ENCODE peak calls at places on chromosomes 6 and 20, in five cellular contexts. One of them, this sample, is unnamed.

GRCh38 chr6:132465530-132466485 is 47.1 kb downstream of the STX7 start:
- DNase-seq in astrocyte of the hippocampus: no peak
- DNase-seq in DMS153: no peak
- DNase-seq in stimulated activated CD8-positive, alpha-beta memory T cell treated with anti-CD3 and anti-CD28 coated beads, Interleukin-4, amount 100 ng/mL, for 24 hours: no peak
- DNase-seq in stimulated activated CD4-positive, alpha-beta T cell treated with anti-CD3 and anti-CD28 coated beads, Interleukin-2, amount 100 ng/mL, for 24 hours: no peak
- DNase-seq in this sample: no peak

GRCh38 chr6:111661541-111662041 is 55.9 kb upstream of the TRAF3IP2 start:
- DNase-seq in stimulated activated CD8-positive, alpha-beta memory T cell treated with anti-CD3 and anti-CD28 coated beads, Interleukin-4, amount 100 ng/mL, for 24 hours: no peak
- DNase-seq in DMS153: peak; percentile 65
- DNase-seq in astrocyte of the hippocampus: no peak
- DNase-seq in stimulated activated CD4-positive, alpha-beta T cell treated with anti-CD3 and anti-CD28 coated beads, Interleukin-2, amount 100 ng/mL, for 24 hours: no peak
- DNase-seq in this sample: no peak

GRCh38 chr6:52994031-52994788 is 874 bp downstream of the GSTA4 start:
- DNase-seq in stimulated activated CD4-positive, alpha-beta T cell treated with anti-CD3 and anti-CD28 coated beads, Interleukin-2, amount 100 ng/mL, for 24 hours: no peak
- DNase-seq in astrocyte of the hippocampus: peak; percentile 63
- DNase-seq in DMS153: peak; percentile 22
- DNase-seq in stimulated activated CD8-positive, alpha-beta memory T cell treated with anti-CD3 and anti-CD28 coated beads, Interleukin-4, amount 100 ng/mL, for 24 hours: no peak
- DNase-seq in this sample: peak; percentile 22

GRCh38 chr6:131894735-131895424 is 56.3 kb downstream of the CCN2 start:
- DNase-seq in stimulated activated CD4-positive, alpha-beta T cell treated with anti-CD3 and anti-CD28 coated beads, Interleukin-2, amount 100 ng/mL, for 24 hours: no peak
- DNase-seq in DMS153: no peak
- DNase-seq in astrocyte of the hippocampus: no peak
- DNase-seq in stimulated activated CD8-positive, alpha-beta memory T cell treated with anti-CD3 and anti-CD28 coated beads, Interleukin-4, amount 100 ng/mL, for 24 hours: no peak
- DNase-seq in this sample: peak; percentile 87

GRCh38 chr6:165973473-165973872 is 194.2 kb downstream of the TBXT start:
- DNase-seq in stimulated activated CD8-positive, alpha-beta memory T cell treated with anti-CD3 and anti-CD28 coated beads, Interleukin-4, amount 100 ng/mL, for 24 hours: no peak
- DNase-seq in astrocyte of the hippocampus: no peak
- DNase-seq in stimulated activated CD4-positive, alpha-beta T cell treated with anti-CD3 and anti-CD28 coated beads, Interleukin-2, amount 100 ng/mL, for 24 hours: no peak
- DNase-seq in DMS153: no peak
- DNase-seq in this sample: no peak

GRCh38 chr6:27111743-27112142 is 135.8 kb upstream of the PRSS16 start:
- DNase-seq in astrocyte of the hippocampus: no peak
- DNase-seq in stimulated activated CD8-positive, alpha-beta memory T cell treated with anti-CD3 and anti-CD28 coated beads, Interleukin-4, amount 100 ng/mL, for 24 hours: no peak
- DNase-seq in DMS153: no peak
- DNase-seq in stimulated activated CD4-positive, alpha-beta T cell treated with anti-CD3 and anti-CD28 coated beads, Interleukin-2, amount 100 ng/mL, for 24 hours: no peak
- DNase-seq in this sample: no peak

GRCh38 chr6:25560851-25561250 is 91.2 kb upstream of the SCGN start:
- DNase-seq in stimulated activated CD8-positive, alpha-beta memory T cell treated with anti-CD3 and anti-CD28 coated beads, Interleukin-4, amount 100 ng/mL, for 24 hours: no peak
- DNase-seq in stimulated activated CD4-positive, alpha-beta T cell treated with anti-CD3 and anti-CD28 coated beads, Interleukin-2, amount 100 ng/mL, for 24 hours: no peak
- DNase-seq in astrocyte of the hippocampus: no peak
- DNase-seq in DMS153: no peak
- DNase-seq in this sample: no peak

GRCh38 chr20:62704341-62704948 is 4.2 kb upstream of the NTSR1 start:
- DNase-seq in DMS153: peak; percentile 94
- DNase-seq in stimulated activated CD8-positive, alpha-beta memory T cell treated with anti-CD3 and anti-CD28 coated beads, Interleukin-4, amount 100 ng/mL, for 24 hours: no peak
- DNase-seq in stimulated activated CD4-positive, alpha-beta T cell treated with anti-CD3 and anti-CD28 coated beads, Interleukin-2, amount 100 ng/mL, for 24 hours: no peak
- DNase-seq in astrocyte of the hippocampus: peak; percentile 93
- DNase-seq in this sample: peak; percentile 75

GRCh38 chr20:45469336-45470261 is at the start of gene WFDC2:
- DNase-seq in astrocyte of the hippocampus: no peak
- DNase-seq in stimulated activated CD4-positive, alpha-beta T cell treated with anti-CD3 and anti-CD28 coated beads, Interleukin-2, amount 100 ng/mL, for 24 hours: no peak
- DNase-seq in stimulated activated CD8-positive, alpha-beta memory T cell treated with anti-CD3 and anti-CD28 coated beads, Interleukin-4, amount 100 ng/mL, for 24 hours: no peak
- DNase-seq in DMS153: peak; percentile 58
- DNase-seq in this sample: peak; percentile 62

GRCh38 chr6:56909115-56909907 is 45.6 kb upstream of the BEND6 start:
- DNase-seq in astrocyte of the hippocampus: no peak
- DNase-seq in DMS153: no peak
- DNase-seq in stimulated activated CD4-positive, alpha-beta T cell treated with anti-CD3 and anti-CD28 coated beads, Interleukin-2, amount 100 ng/mL, for 24 hours: no peak
- DNase-seq in stimulated activated CD8-positive, alpha-beta memory T cell treated with anti-CD3 and anti-CD28 coated beads, Interleukin-4, amount 100 ng/mL, for 24 hours: no peak
- DNase-seq in this sample: no peak